ENCODE peak calls at places on chromosome 1, in seven cellular contexts. One of them, this sample, is unnamed.

GRCh38 chr1:46039571-46040052 is 92.8 kb downstream of the PIK3R3 start:
- DNase-seq in left lung: no peak
- DNase-seq in fibroblast of lung: peak; percentile 57
- DNase-seq in GM20000: no peak
- DNase-seq in cardiac fibroblast: peak; percentile 66
- DNase-seq in neural progenitor cell: no peak
- DNase-seq in glutamatergic neuron: no peak
- DNase-seq in this sample: no peak

GRCh38 chr1:11761988-11762406 is at the start of gene C1orf167:
- DNase-seq in left lung: peak; percentile 87
- DNase-seq in fibroblast of lung: no peak
- DNase-seq in GM20000: no peak
- DNase-seq in cardiac fibroblast: no peak
- DNase-seq in neural progenitor cell: peak; percentile 72
- DNase-seq in glutamatergic neuron: no peak
- DNase-seq in this sample: no peak

GRCh38 chr1:170659404-170660035 is 4.4 kb upstream of the PRRX1 start:
- DNase-seq in left lung: no peak
- DNase-seq in fibroblast of lung: no peak
- DNase-seq in GM20000: no peak
- DNase-seq in cardiac fibroblast: no peak
- DNase-seq in neural progenitor cell: no peak
- DNase-seq in glutamatergic neuron: no peak
- DNase-seq in this sample: no peak

GRCh38 chr1:29391362-29391880 is 155.1 kb downstream of the PTPRU start:
- DNase-seq in left lung: no peak
- DNase-seq in fibroblast of lung: no peak
- DNase-seq in GM20000: no peak
- DNase-seq in cardiac fibroblast: no peak
- DNase-seq in neural progenitor cell: no peak
- DNase-seq in glutamatergic neuron: no peak
- DNase-seq in this sample: no peak

GRCh38 chr1:187338762-187339412 is 510.1 kb downstream of the PLA2G4A start:
- DNase-seq in left lung: no peak
- DNase-seq in fibroblast of lung: no peak
- DNase-seq in GM20000: no peak
- DNase-seq in cardiac fibroblast: no peak
- DNase-seq in neural progenitor cell: no peak
- DNase-seq in glutamatergic neuron: no peak
- DNase-seq in this sample: no peak

GRCh38 chr1:18005238-18005637 is 102.4 kb upstream of the IGSF21 start:
- DNase-seq in left lung: no peak
- DNase-seq in fibroblast of lung: no peak
- DNase-seq in GM20000: no peak
- DNase-seq in cardiac fibroblast: no peak
- DNase-seq in neural progenitor cell: no peak
- DNase-seq in glutamatergic neuron: no peak
- DNase-seq in this sample: no peak

GRCh38 chr1:145994391-145995120 is 1.8 kb downstream of the TXNIP start:
- DNase-seq in left lung: no peak
- DNase-seq in fibroblast of lung: no peak
- DNase-seq in GM20000: no peak
- DNase-seq in cardiac fibroblast: no peak
- DNase-seq in neural progenitor cell: no peak
- DNase-seq in glutamatergic neuron: no peak
- DNase-seq in this sample: no peak

GRCh38 chr1:151918819-151919218 is 9.5 kb upstream of the THEM4 start:
- DNase-seq in left lung: no peak
- DNase-seq in fibroblast of lung: no peak
- DNase-seq in GM20000: no peak
- DNase-seq in cardiac fibroblast: no peak
- DNase-seq in neural progenitor cell: no peak
- DNase-seq in glutamatergic neuron: no peak
- DNase-seq in this sample: no peak

GRCh38 chr1:113141650-113142473 is 68.9 kb downstream of the LRIG2 start:
- DNase-seq in left lung: no peak
- DNase-seq in fibroblast of lung: peak; percentile 72
- DNase-seq in GM20000: no peak
- DNase-seq in cardiac fibroblast: peak; percentile 56
- DNase-seq in neural progenitor cell: no peak
- DNase-seq in glutamatergic neuron: no peak
- DNase-seq in this sample: no peak

DNA sequence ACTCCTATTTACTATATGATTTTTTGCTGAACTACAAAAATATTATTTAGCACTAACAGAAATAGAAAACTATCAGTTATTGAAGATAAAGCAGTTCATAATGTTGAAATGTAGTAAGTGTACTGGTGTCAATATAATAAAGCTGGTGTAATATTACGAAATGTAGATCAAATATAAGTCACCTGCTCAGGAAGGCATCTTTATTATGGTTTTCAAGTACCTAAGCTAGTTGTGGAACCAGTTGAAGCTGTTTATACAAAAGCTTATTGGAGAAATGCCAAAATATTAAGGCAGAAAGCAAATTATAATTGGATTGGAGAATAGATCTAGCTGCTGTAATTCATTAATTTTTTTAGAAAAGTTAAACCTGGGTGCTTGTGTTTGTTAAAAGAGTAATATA is 6.2 kb upstream of the MARK1 start:
- DNase-seq in left lung: no peak
- DNase-seq in fibroblast of lung: no peak
- DNase-seq in GM20000: no peak
- DNase-seq in cardiac fibroblast: no peak
- DNase-seq in neural progenitor cell: no peak
- DNase-seq in glutamatergic neuron: no peak
- DNase-seq in this sample: no peak
- TF ChIP-seq CTCF in left lung: no peak
- TF ChIP-seq CTCF in fibroblast of lung: no peak
- TF ChIP-seq CTCF in GM20000: no peak
- TF ChIP-seq CTCF in cardiac fibroblast: no peak
- TF ChIP-seq CTCF in neural progenitor cell: no peak
- TF ChIP-seq CTCF in glutamatergic neuron: no peak
- TF ChIP-seq CTCF in this sample: no peak

DNA sequence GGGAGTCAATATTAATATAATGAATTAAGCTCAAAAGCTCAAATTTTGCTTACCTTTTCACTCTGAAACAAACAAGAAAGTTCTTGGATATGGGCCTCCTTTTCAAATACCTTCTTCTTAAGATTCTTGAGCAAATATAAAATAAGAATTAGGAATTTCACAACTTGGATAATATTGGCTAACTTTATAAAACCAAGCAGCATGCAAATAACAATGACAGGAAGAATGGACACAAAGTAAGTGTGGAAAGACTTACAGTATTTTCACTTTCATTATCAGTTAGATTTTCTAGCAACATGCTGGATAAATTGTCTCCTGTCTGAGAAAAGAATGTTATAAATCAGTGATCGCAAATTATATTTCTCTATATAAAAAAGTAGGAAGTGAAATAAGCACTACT is 13.2 kb downstream of the ODF2L start:
- DNase-seq in left lung: no peak
- DNase-seq in fibroblast of lung: peak; percentile 48
- DNase-seq in GM20000: no peak
- DNase-seq in cardiac fibroblast: peak; percentile 51
- DNase-seq in neural progenitor cell: no peak
- DNase-seq in glutamatergic neuron: no peak
- DNase-seq in this sample: no peak
- TF ChIP-seq CTCF in left lung: no peak
- TF ChIP-seq CTCF in fibroblast of lung: no peak
- TF ChIP-seq CTCF in GM20000: no peak
- TF ChIP-seq CTCF in cardiac fibroblast: no peak
- TF ChIP-seq CTCF in neural progenitor cell: no peak
- TF ChIP-seq CTCF in glutamatergic neuron: no peak
- TF ChIP-seq CTCF in this sample: no peak

DNA sequence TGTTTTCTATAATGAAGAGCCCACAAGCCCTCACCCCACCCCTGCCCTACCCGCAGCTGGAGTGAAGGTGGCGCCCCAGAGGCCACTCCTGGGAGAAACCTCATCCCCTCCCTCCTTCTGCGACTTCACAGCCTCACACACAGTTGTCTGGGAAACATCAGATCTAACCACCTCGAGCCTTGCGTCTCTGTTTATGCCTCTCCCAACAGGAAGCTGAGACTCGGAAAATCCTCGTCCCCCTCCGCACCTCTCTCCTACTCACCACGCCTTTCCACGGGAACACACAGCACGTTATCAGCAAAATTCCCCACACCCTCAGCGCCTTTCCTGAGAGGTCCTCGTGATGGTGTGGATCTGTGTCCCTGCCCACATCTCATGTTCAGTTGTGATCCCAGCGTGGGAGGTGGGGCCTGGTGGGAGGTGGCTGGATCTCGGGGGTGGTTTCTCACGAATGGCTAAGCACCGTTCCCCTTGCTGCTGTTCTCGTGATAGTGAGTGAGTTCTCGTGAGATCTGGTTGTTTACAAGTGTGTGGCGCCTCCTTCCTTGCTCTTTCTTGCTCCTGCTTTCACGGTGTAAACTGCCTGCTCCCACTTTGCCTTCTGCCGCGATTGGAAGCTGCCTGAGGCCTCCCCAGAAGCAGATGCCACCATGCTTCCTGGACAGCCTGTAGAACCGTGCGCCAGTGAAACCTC is 190.6 kb downstream of the KIF26B start:
- DNase-seq in left lung: no peak
- DNase-seq in fibroblast of lung: no peak
- DNase-seq in GM20000: no peak
- DNase-seq in cardiac fibroblast: no peak
- DNase-seq in neural progenitor cell: peak; percentile 37
- DNase-seq in glutamatergic neuron: no peak
- DNase-seq in this sample: no peak
- TF ChIP-seq CTCF in left lung: no peak
- TF ChIP-seq CTCF in fibroblast of lung: no peak
- TF ChIP-seq CTCF in GM20000: no peak
- TF ChIP-seq CTCF in cardiac fibroblast: no peak
- TF ChIP-seq CTCF in neural progenitor cell: peak; percentile 29
- TF ChIP-seq CTCF in glutamatergic neuron: no peak
- TF ChIP-seq CTCF in this sample: no peak

GRCh38 chr1:180778782-180779398 is 133.8 kb upstream of the KIAA1614 start:
- DNase-seq in left lung: no peak
- DNase-seq in fibroblast of lung: no peak
- DNase-seq in GM20000: peak; percentile 26
- DNase-seq in cardiac fibroblast: peak; percentile 1
- DNase-seq in neural progenitor cell: peak; percentile 7
- DNase-seq in glutamatergic neuron: no peak
- DNase-seq in this sample: no peak
- TF ChIP-seq CTCF in left lung: no peak
- TF ChIP-seq CTCF in fibroblast of lung: peak; percentile 31
- TF ChIP-seq CTCF in GM20000: peak; percentile 44
- TF ChIP-seq CTCF in cardiac fibroblast: peak; percentile 40
- TF ChIP-seq CTCF in neural progenitor cell: peak; percentile 56
- TF ChIP-seq CTCF in glutamatergic neuron: peak; percentile 12
- TF ChIP-seq CTCF in this sample: no peak

This sample was measured in omental fat pad.